ENCODE peak calls at places on chromosomes 7 and 10, in seven cellular contexts. N, A, E, K, W, M and U are unnamed samples.

GRCh38 chr10:96896884-96897589 is 64.9 kb downstream of the LCOR start:
- DNase-seq in W (no peak), E (no peak), K (no peak), N (no peak), A (no peak), M (no peak), U (no peak)

GRCh38 chr7:15000157-15000556 is 97.6 kb upstream of the DGKB start:
- DNase-seq in E (no peak), N (no peak), A (no peak), M (no peak), W (no peak), K (no peak), U (no peak)

GRCh38 chr7:148620749-148621372 is 30.3 kb downstream of the C7orf33 start:
- DNase-seq in N (no peak), E (no peak), W (no peak), M (peak; percentile 31), K (no peak), A (no peak), U (no peak)

GRCh38 chr7:50614721-50615518 is 49.7 kb upstream of the DDC start:
- DNase-seq in M (no peak), E (no peak), W (peak; percentile 60), A (no peak), N (peak; percentile 68), K (no peak), U (no peak)

GRCh38 chr7:133853706-133854276 is 273.3 kb upstream of the LRGUK start:
- DNase-seq in W (peak; percentile 35), K (no peak), M (peak; percentile 98), E (peak; percentile 19), A (peak; percentile 89), N (no peak), U (peak; percentile 95)

GRCh38 chr10:123019264-123019663 is 10.5 kb downstream of the ACADSB start:
- DNase-seq in N (no peak), W (no peak), A (no peak), K (no peak), M (no peak), E (no peak), U (no peak)

GRCh38 chr10:124155781-124156401 is 62.5 kb upstream of the CHST15 start:
- DNase-seq in A (no peak), N (no peak), K (peak; percentile 42), W (no peak), M (no peak), E (no peak), U (no peak)

GRCh38 chr7:84364708-84365107 is 170.1 kb upstream of the SEMA3A start:
- DNase-seq in A (peak; percentile 55), K (no peak), E (no peak), W (no peak), M (peak; percentile 17), N (no peak), U (no peak)

GRCh38 chr7:108270385-108270784 is 140.2 kb upstream of the LAMB4 start:
- DNase-seq in W (no peak), N (no peak), A (no peak), E (no peak), K (no peak), M (no peak), U (no peak)

GRCh38 chr10:46547881-46548780 is 8.3 kb downstream of the GPRIN2 start:
- DNase-seq in E (peak; percentile 15), A (no peak), N (no peak), M (no peak), W (no peak), K (peak; percentile 3), U (no peak)

GRCh38 chr10:46545861-46546590 is 10.4 kb downstream of the GPRIN2 start:
- DNase-seq in E (peak; percentile 3), M (no peak), A (no peak), K (no peak), N (no peak), W (no peak), U (no peak)

GRCh38 chr10:46546591-46547330 is 9.7 kb downstream of the GPRIN2 start:
- DNase-seq in N (no peak), A (no peak), W (no peak), K (peak; percentile 3), M (peak; percentile 65), E (peak; percentile 14), U (no peak)

GRCh38 chr10:46548781-46549090 is 7.7 kb downstream of the GPRIN2 start:
- DNase-seq in K (peak; percentile 5), A (no peak), N (no peak), E (no peak), W (no peak), M (no peak), U (no peak)

GRCh38 chr10:46547331-46547880 is 9.1 kb downstream of the GPRIN2 start:
- DNase-seq in A (no peak), M (no peak), W (no peak), K (peak; percentile 2), N (no peak), E (peak; percentile 14), U (no peak)
- H3K36me3 ChIP-seq in A (peaks cover 5% of the 10 kb centered on the region), M (no peaks in the 10 kb centered on the region), W (no peaks in the 10 kb centered on the region), K (no peaks in the 10 kb centered on the region), N (no peaks in the 10 kb centered on the region), E (no peaks in the 10 kb centered on the region), U (no peaks in the 10 kb centered on the region)

GRCh38 chr7:158760936-158761335 is 56.3 kb upstream of the NCAPG2 start:
- DNase-seq in A (peak; percentile 32), K (no peak), W (no peak), M (no peak), E (no peak), N (no peak), U (no peak)
- H3K36me3 ChIP-seq in A (peaks cover 8% of the 10 kb centered on the region), K (peaks cover 100% of the 10 kb centered on the region), W (no peaks in the 10 kb centered on the region), M (peaks cover 35% of the 10 kb centered on the region), E (peaks cover 10% of the 10 kb centered on the region), N (peaks cover 97% of the 10 kb centered on the region), U (peaks cover 27% of the 10 kb centered on the region)

DNA sequence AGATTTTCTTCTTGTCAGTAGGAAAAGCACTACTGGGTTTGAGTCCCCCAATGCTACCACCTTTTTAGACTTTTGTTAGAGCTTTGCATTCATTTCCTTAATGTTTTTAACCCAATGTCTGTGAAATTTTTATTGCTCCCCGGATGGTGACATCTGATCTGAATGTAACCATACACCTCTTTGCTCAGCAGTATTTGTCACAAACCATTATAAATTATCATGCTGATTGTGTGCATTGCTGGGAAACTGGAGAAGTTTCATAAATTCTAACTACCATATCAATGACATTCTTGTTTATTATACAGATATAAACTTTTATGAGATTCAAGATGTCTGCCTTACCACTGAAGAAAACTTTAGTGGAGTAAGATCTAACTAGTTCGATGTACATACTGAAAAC is 8.5 kb downstream of the NRP1 start:
- DNase-seq in A (no peak), W (no peak), K (no peak), E (no peak), N (no peak), M (no peak), U (no peak)
- H3K36me3 ChIP-seq in A (no peaks in the 10 kb centered on the region), W (no peaks in the 10 kb centered on the region), K (peaks cover 94% of the 10 kb centered on the region), E (peaks cover 4% of the 10 kb centered on the region), N (peaks cover 18% of the 10 kb centered on the region), M (peaks cover 67% of the 10 kb centered on the region), U (peaks cover 41% of the 10 kb centered on the region)

GRCh38 chr7:74523015-74523414 is 69.3 kb downstream of the GTF2IRD1 start:
- DNase-seq in M (no peak), N (no peak), E (no peak), A (no peak), W (no peak), K (no peak), U (no peak)
- H3K36me3 ChIP-seq in M (no peaks in the 10 kb centered on the region), N (peaks cover 99% of the 10 kb centered on the region), E (no peaks in the 10 kb centered on the region), A (peaks cover 13% of the 10 kb centered on the region), W (no peaks in the 10 kb centered on the region), K (peaks cover 60% of the 10 kb centered on the region), U (peaks cover 27% of the 10 kb centered on the region)